ENCODE peak calls at places on chromosomes 1 and 21, in seven cellular contexts. L, R, N, Z, K, F and W are unnamed samples.

GRCh38 chr1:25820247-25821111 is 725 bp downstream of the MTFR1L start:
- DNase-seq in L (peak; percentile 78), R (no peak), N (peak; percentile 81), Z (peak; percentile 80), K (no peak), F (peak; percentile 32), W (peak; percentile 78)

GRCh38 chr1:239922778-239923522 is 168.7 kb upstream of the FMN2 start:
- DNase-seq in L (no peak), R (no peak), N (no peak), Z (no peak), K (no peak), F (no peak), W (no peak)

GRCh38 chr1:109564189-109564878 is 15.9 kb downstream of the GNAI3 start:
- DNase-seq in L (no peak), R (no peak), N (no peak), Z (no peak), K (no peak), F (no peak), W (no peak)

GRCh38 chr1:18597159-18598042 is 33.2 kb upstream of the PAX7 start:
- DNase-seq in L (peak; percentile 72), R (no peak), N (peak; percentile 54), Z (peak; percentile 76), K (no peak), F (peak; percentile 33), W (peak; percentile 69)

GRCh38 chr21:26199471-26199870 is 28.9 kb upstream of the APP start:
- DNase-seq in L (no peak), R (no peak), N (no peak), Z (no peak), K (no peak), F (no peak), W (no peak)

GRCh38 chr1:191432817-191433216 is 725.4 kb upstream of the RGS18 start:
- DNase-seq in L (no peak), R (no peak), N (no peak), Z (no peak), K (no peak), F (no peak), W (no peak)

GRCh38 chr1:63854091-63854490 is 80.3 kb downstream of the ROR1 start:
- DNase-seq in L (no peak), R (no peak), N (no peak), Z (no peak), K (no peak), F (no peak), W (no peak)

GRCh38 chr1:201028473-201028889 is 5.0 kb upstream of the KIF21B start:
- DNase-seq in L (no peak), R (no peak), N (peak; percentile 79), Z (no peak), K (no peak), F (no peak), W (peak; percentile 53)

GRCh38 chr1:218717611-218718010 is 372.5 kb downstream of the TGFB2 start:
- DNase-seq in L (no peak), R (no peak), N (no peak), Z (no peak), K (no peak), F (no peak), W (no peak)

GRCh38 chr1:15130607-15131006 is 22.9 kb upstream of the TMEM51 start:
- DNase-seq in L (no peak), R (no peak), N (no peak), Z (no peak), K (no peak), F (no peak), W (no peak)

GRCh38 chr1:21586926-21587601 is 77.8 kb downstream of the ALPL start:
- DNase-seq in L (peak; percentile 88), R (peak; percentile 75), N (peak; percentile 25), Z (peak; percentile 91), K (no peak), F (peak; percentile 74), W (peak; percentile 46)

GRCh38 chr1:204650911-204651570 is 34.5 kb downstream of the LRRN2 start:
- DNase-seq in L (peak; percentile 37), R (no peak), N (peak; percentile 23), Z (no peak), K (no peak), F (no peak), W (peak; percentile 43)

GRCh38 chr1:176199707-176200106 is 7.4 kb downstream of the COP1 start:
- DNase-seq in L (no peak), R (no peak), N (no peak), Z (no peak), K (no peak), F (no peak), W (no peak)

GRCh38 chr1:26945728-26946127 is 14.5 kb downstream of the KDF1 start:
- DNase-seq in L (peak; percentile 77), R (no peak), N (peak; percentile 84), Z (no peak), K (no peak), F (no peak), W (peak; percentile 92)

GRCh38 chr1:29258974-29259801 is 22.9 kb downstream of the PTPRU start:
- DNase-seq in L (no peak), R (peak; percentile 51), N (no peak), Z (peak; percentile 64), K (no peak), F (no peak), W (no peak)

GRCh38 chr1:196387766-196388165 is 220.5 kb downstream of the KCNT2 start:
- DNase-seq in L (no peak), R (no peak), N (no peak), Z (no peak), K (no peak), F (no peak), W (no peak)

GRCh38 chr1:194279975-194280374 is 1093.6 kb upstream of the B3GALT2 start:
- DNase-seq in L (no peak), R (no peak), N (no peak), Z (no peak), K (no peak), F (no peak), W (no peak)

GRCh38 chr1:178121883-178122282 is 28.0 kb downstream of the RASAL2 start:
- DNase-seq in L (no peak), R (no peak), N (no peak), Z (no peak), K (no peak), F (no peak), W (no peak)

GRCh38 chr1:100528861-100529260 is 9.1 kb upstream of the GPR88 start:
- DNase-seq in L (no peak), R (no peak), N (no peak), Z (no peak), K (no peak), F (no peak), W (no peak)

GRCh38 chr1:36453051-36453450 is 2.8 kb upstream of the OSCP1 start:
- DNase-seq in L (no peak), R (no peak), N (no peak), Z (no peak), K (no peak), F (no peak), W (no peak)

GRCh38 chr1:30809514-30810263 is 52.1 kb upstream of the LAPTM5 start:
- DNase-seq in L (peak; percentile 75), R (no peak), N (no peak), Z (no peak), K (no peak), F (no peak), W (no peak)

GRCh38 chr1:226882631-226883409 is 12.4 kb downstream of the PSEN2 start:
- DNase-seq in L (peak; percentile 27), R (no peak), N (peak; percentile 33), Z (no peak), K (no peak), F (no peak), W (peak; percentile 29)

GRCh38 chr1:226882187-226882586 is 11.8 kb downstream of the PSEN2 start:
- DNase-seq in L (no peak), R (no peak), N (no peak), Z (no peak), K (no peak), F (no peak), W (peak; percentile 36)

GRCh38 chr1:226881515-226882185 is 11.2 kb downstream of the PSEN2 start:
- DNase-seq in L (no peak), R (no peak), N (no peak), Z (no peak), K (no peak), F (no peak), W (no peak)

GRCh38 chr1:226877669-226878068 is 7.3 kb downstream of the PSEN2 start:
- DNase-seq in L (no peak), R (no peak), N (no peak), Z (no peak), K (no peak), F (no peak), W (no peak)

GRCh38 chr1:226880372-226881287 is 10.2 kb downstream of the PSEN2 start:
- DNase-seq in L (no peak), R (no peak), N (no peak), Z (no peak), K (no peak), F (no peak), W (no peak)
- H3K9me3 ChIP-seq in L (no peaks in the 10 kb centered on the region), R (no peaks in the 10 kb centered on the region), N (no peaks in the 10 kb centered on the region), Z (no peaks in the 10 kb centered on the region), K (no peaks in the 10 kb centered on the region), F (no peaks in the 10 kb centered on the region), W (no peaks in the 10 kb centered on the region)

DNA sequence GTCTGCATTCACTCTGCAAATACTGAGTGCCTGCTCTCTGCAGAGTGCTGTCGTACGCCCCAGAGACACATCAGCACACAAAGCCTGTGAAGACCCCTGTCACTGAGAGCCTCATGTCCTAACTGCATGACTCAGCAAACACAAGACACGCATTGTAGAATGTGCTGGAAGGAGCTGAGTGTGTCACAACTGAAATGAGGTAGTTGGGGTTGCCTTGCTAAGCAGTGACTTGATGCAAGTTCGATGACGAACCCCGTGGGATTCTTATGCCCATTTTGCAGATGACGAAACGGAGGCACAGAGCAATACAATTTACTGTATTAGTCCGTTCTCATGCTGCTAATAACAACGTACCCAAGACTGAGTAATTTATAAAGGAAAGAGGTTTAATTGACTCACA is 65.1 kb downstream of the RIPK4 start:
- DNase-seq in L (peak; percentile 4), R (no peak), N (no peak), Z (no peak), K (no peak), F (no peak), W (no peak)
- H3K4me1 ChIP-seq in L (peaks cover 27% of the 10 kb centered on the region), R (no peaks in the 10 kb centered on the region), N (peaks cover 12% of the 10 kb centered on the region), Z (no peaks in the 10 kb centered on the region), K (no peaks in the 10 kb centered on the region), F (peaks cover 5% of the 10 kb centered on the region), W (peaks cover 21% of the 10 kb centered on the region)

DNA sequence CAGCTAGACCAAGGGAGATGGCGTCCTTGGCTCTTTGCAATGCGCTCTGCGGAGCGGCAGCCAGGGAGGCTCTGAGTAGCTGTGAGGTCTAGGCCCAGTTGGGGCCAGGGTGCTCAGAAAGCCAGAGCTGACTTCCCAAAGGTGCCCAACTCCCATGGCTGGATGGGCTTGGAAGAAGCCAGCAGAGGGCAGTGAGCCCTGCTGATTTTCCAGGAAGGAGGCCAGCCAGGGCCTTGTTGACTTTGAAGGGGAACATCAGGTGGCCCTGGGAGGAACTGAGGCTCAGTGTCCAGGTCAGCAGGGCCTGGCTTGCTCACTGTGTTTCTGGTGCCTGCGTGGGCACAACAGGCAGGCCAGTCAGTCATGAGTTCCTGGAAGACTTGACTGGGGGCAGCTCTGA is 27.1 kb downstream of the CDCP2 start:
- DNase-seq in L (peak; percentile 60), R (peak; percentile 54), N (peak; percentile 24), Z (no peak), K (no peak), F (peak; percentile 29), W (peak; percentile 51)
- TF ChIP-seq CTCF in L (peak; percentile 44), R (no peak), N (no peak), Z (peak; percentile 22), K (no peak), F (no peak), W (no peak)

DNA sequence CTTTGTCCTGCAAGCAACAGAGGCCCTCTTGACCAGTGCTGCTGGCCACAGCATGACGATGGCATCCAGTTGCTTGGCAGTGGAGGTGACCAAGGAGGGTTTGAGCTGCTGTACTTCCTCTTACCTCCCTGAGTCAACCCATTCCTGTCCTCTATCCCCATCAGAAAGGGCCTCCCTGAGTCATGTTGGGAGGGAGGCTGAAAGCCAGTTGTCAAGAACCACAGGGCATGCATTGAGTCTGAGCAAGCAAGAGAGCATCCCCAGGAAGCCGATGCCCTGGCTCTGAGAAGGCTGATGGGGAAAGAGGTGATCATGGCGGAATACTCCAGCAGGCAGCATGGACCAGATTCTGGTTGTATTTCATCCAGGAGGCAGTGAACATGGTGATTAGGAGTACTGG is 69.6 kb downstream of the LACTBL1 start:
- DNase-seq in L (no peak), R (no peak), N (no peak), Z (no peak), K (no peak), F (no peak), W (no peak)
- H3K9me3 ChIP-seq in L (no peaks in the 10 kb centered on the region), R (no peaks in the 10 kb centered on the region), N (no peaks in the 10 kb centered on the region), Z (no peaks in the 10 kb centered on the region), K (no peaks in the 10 kb centered on the region), F (no peaks in the 10 kb centered on the region), W (no peaks in the 10 kb centered on the region)